ENCODE peak calls at places on chromosomes 6 and 20, in nine cellular contexts. C is Peyer's patch, W is sigmoid colon, T is GM23248, B is brain microvascular endothelial cell, R is caudate nucleus, P is SJSA1, J is left ventricle myocardium inferior, O is body of pancreas. V is an unnamed sample.

GRCh38 chr6:20426177-20427082 is 24.8 kb downstream of the E2F3 start:
- DNase-seq in C (no peak), W (no peak), T (no peak), B (no peak), R (no peak), P (no peak), J (no peak), O (no peak), V (no peak)

GRCh38 chr20:48002517-48002970 is 217.3 kb upstream of the SULF2 start:
- DNase-seq in C (peak; percentile 38), W (no peak), T (no peak), B (no peak), R (no peak), P (no peak), J (no peak), O (no peak), V (no peak)

GRCh38 chr6:1096967-1097765 is 214.7 kb upstream of the FOXQ1 start:
- DNase-seq in C (no peak), W (no peak), T (no peak), B (no peak), R (no peak), P (no peak), J (no peak), O (no peak), V (no peak)

GRCh38 chr6:6942826-6943225 is 164.9 kb upstream of the RREB1 start:
- DNase-seq in C (no peak), W (peak; percentile 72), T (peak; percentile 73), B (no peak), R (peak; percentile 6), P (no peak), J (peak; percentile 65), O (no peak), V (no peak)

GRCh38 chr6:105851181-105851580 is 235.0 kb upstream of the PRDM1 start:
- DNase-seq in C (no peak), W (no peak), T (peak; percentile 31), B (no peak), R (no peak), P (no peak), J (peak; percentile 34), O (no peak), V (no peak)

GRCh38 chr6:27892596-27893058 is 19.6 kb downstream of the OR2B2 start:
- DNase-seq in C (no peak), W (no peak), T (peak; percentile 54), B (no peak), R (no peak), P (no peak), J (no peak), O (no peak), V (no peak)

GRCh38 chr6:32984639-32985389 is 16.4 kb downstream of the BRD2 start:
- DNase-seq in C (peak; percentile 98), W (peak; percentile 93), T (peak; percentile 86), B (peak; percentile 81), R (peak; percentile 61), P (peak; percentile 85), J (peak; percentile 87), O (peak; percentile 96), V (peak; percentile 90)

GRCh38 chr6:112571486-112571885 is 224.4 kb downstream of the RFPL4B start:
- DNase-seq in C (no peak), W (peak; percentile 80), T (peak; percentile 72), B (no peak), R (peak; percentile 21), P (no peak), J (peak; percentile 21), O (no peak), V (no peak)

GRCh38 chr6:71310261-71310660 is 21.6 kb downstream of the OGFRL1 start:
- DNase-seq in C (no peak), W (no peak), T (no peak), B (no peak), R (no peak), P (no peak), J (no peak), O (no peak), V (no peak)

GRCh38 chr6:110158479-110158878 is 21.0 kb downstream of the WASF1 start:
- DNase-seq in C (no peak), W (no peak), T (no peak), B (no peak), R (no peak), P (no peak), J (no peak), O (no peak), V (no peak)

GRCh38 chr20:58702161-58702510 is 9.5 kb downstream of the NPEPL1 start:
- DNase-seq in C (no peak), W (peak; percentile 34), T (no peak), B (no peak), R (no peak), P (no peak), J (no peak), O (no peak), V (no peak)

GRCh38 chr6:74879234-74879633 is 326.6 kb downstream of the COL12A1 start:
- DNase-seq in C (no peak), W (no peak), T (peak; percentile 88), B (peak; percentile 61), R (no peak), P (peak; percentile 72), J (no peak), O (no peak), V (no peak)

GRCh38 chr6:131058236-131058635 is 4.8 kb downstream of the EPB41L2 start:
- DNase-seq in C (no peak), W (no peak), T (no peak), B (no peak), R (no peak), P (no peak), J (no peak), O (no peak), V (no peak)

GRCh38 chr20:35093245-35093884 is 758 bp upstream of the TRPC4AP start:
- DNase-seq in C (no peak), W (no peak), T (peak; percentile 85), B (peak; percentile 36), R (no peak), P (no peak), J (no peak), O (no peak), V (peak; percentile 75)
- H3K27ac ChIP-seq in C (peak overlapping the region; percentile 96), W (peak overlapping the region; percentile 97), T (peak overlapping the region; percentile 92), B (peak overlapping the region; percentile 95), R (peak overlapping the region; percentile 92), P (peak overlapping the region; percentile 87), J (peak overlapping the region; percentile 96), O (no peak overlapping the region), V (peak overlapping the region; percentile 87)

GRCh38 chr6:162251257-162251656 is 476.3 kb downstream of the PRKN start:
- DNase-seq in C (no peak), W (no peak), T (no peak), B (peak; percentile 3), R (no peak), P (no peak), J (no peak), O (peak; percentile 22), V (peak; percentile 1)
- H3K27ac ChIP-seq in C (no peak overlapping the region), W (no peak overlapping the region), T (no peak overlapping the region), B (no peak overlapping the region), R (no peak overlapping the region), P (no peak overlapping the region), J (no peak overlapping the region), O (no peak overlapping the region), V (no peak overlapping the region)

GRCh38 chr20:63587781-63588591 is 13.9 kb upstream of the HELZ2 start:
- DNase-seq in C (no peak), W (no peak), T (no peak), B (no peak), R (no peak), P (no peak), J (no peak), O (no peak), V (no peak)

GRCh38 chr20:63589261-63590217 is 15.5 kb upstream of the HELZ2 start:
- DNase-seq in C (no peak), W (no peak), T (no peak), B (no peak), R (no peak), P (no peak), J (no peak), O (peak; percentile 44), V (no peak)

GRCh38 chr20:63587256-63587655 is 13.2 kb upstream of the HELZ2 start:
- DNase-seq in C (no peak), W (no peak), T (no peak), B (no peak), R (no peak), P (no peak), J (no peak), O (no peak), V (no peak)

GRCh38 chr20:63590218-63591146 is 16.4 kb upstream of the HELZ2 start:
- DNase-seq in C (no peak), W (no peak), T (no peak), B (no peak), R (no peak), P (no peak), J (no peak), O (no peak), V (no peak)

DNA sequence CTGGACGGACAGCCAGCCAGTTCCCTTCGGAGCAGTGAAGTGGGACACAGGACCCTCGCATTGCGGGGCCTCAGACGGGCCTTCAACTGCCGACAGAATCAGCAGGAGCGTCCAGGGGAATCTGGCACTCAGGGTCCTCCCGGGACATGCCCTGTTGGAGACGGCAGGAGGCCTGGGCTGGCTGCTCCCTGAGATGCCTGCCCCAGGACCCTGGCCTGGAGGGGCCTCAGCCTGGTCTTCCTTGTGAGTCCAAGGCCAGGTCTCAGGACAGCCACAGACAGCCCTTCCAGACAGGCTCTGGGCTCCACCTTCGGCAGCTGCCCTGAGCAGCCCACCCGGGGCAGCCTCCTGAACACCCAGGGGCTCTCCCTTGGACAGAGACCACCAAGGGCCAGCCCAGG is 14.6 kb upstream of the HELZ2 start:
- DNase-seq in C (no peak), W (no peak), T (no peak), B (no peak), R (no peak), P (peak; percentile 42), J (no peak), O (no peak), V (no peak)
- H3K27ac ChIP-seq in C (no peak overlapping the region), W (no peak overlapping the region), T (no peak overlapping the region), B (no peak overlapping the region), R (no peak overlapping the region), P (no peak overlapping the region), J (no peak overlapping the region), O (no peak overlapping the region), V (no peak overlapping the region)

GRCh38 chr20:62025394-62025793 is 40.3 kb downstream of the TAF4 start:
- DNase-seq in C (no peak), W (no peak), T (peak; percentile 43), B (no peak), R (no peak), P (no peak), J (no peak), O (no peak), V (no peak)
- H3K27ac ChIP-seq in C (no peak overlapping the region), W (no peak overlapping the region), T (peak overlapping the region; percentile 9), B (no peak overlapping the region), R (no peak overlapping the region), P (no peak overlapping the region), J (peak overlapping the region; percentile 61), O (no peak overlapping the region), V (no peak overlapping the region)

V was measured in A673.